ENCODE peak calls at places on chromosomes 5 and 9, in six cellular contexts. P is tibial nerve, I is cardiac muscle cell, K is kidney, J is colonic mucosa, E is iPS DF 6.9. D is an unnamed sample. For H3K4me1, the result is how much of the 10 kb centered on the place peaks cover.

GRCh38 chr5:176619203-176619568 is 9.2 kb upstream of the GPRIN1 start:
- DNase-seq in P (no peak), I (peak), K (peak), J (peak), E (peak), D (peak)

GRCh38 chr9:36187414-36187813 is 3.3 kb upstream of the CLTA start:
- DNase-seq in P (no peak), I (no peak), K (no peak), J (no peak), E (no peak), D (no peak)

GRCh38 chr9:127717766-127718165 is 1.9 kb downstream of the TTC16 start:
- DNase-seq in P (no peak), I (no peak), K (no peak), J (no peak), E (no peak), D (no peak)

GRCh38 chr5:141815051-141815795 is 63.0 kb downstream of the PCDH1 start:
- DNase-seq in P (no peak), I (no peak), K (no peak), J (no peak), E (no peak), D (no peak)

GRCh38 chr9:84371737-84372136 is 31.2 kb upstream of the SLC28A3 start:
- DNase-seq in P (peak), I (no peak), K (no peak), J (no peak), E (no peak), D (no peak)

GRCh38 chr9:12862596-12862995 is 87.8 kb downstream of the LURAP1L start:
- DNase-seq in P (no peak), I (no peak), K (no peak), J (no peak), E (no peak), D (no peak)

GRCh38 chr9:133234577-133235322 is 25.7 kb upstream of the OBP2B start:
- DNase-seq in P (no peak), I (no peak), K (peak), J (no peak), E (no peak), D (no peak)

GRCh38 chr5:180352116-180352975 is 790 bp downstream of the GFPT2 start:
- DNase-seq in P (peak), I (peak), K (peak), J (no peak), E (no peak), D (peak)

GRCh38 chr5:68071731-68072130 is 143.8 kb upstream of the PIK3R1 start:
- DNase-seq in P (no peak), I (no peak), K (no peak), J (no peak), E (no peak), D (no peak)

GRCh38 chr9:136238342-136238732 is 7.3 kb downstream of the QSOX2 start:
- DNase-seq in P (no peak), I (no peak), K (no peak), J (no peak), E (no peak), D (no peak)

GRCh38 chr9:70472268-70473249 is 58.1 kb upstream of the KLF9 start:
- DNase-seq in P (no peak), I (no peak), K (no peak), J (no peak), E (no peak), D (no peak)
- H3K4me1 ChIP-seq in P (under half), I (under half), K (under half), J (under half), E (under half), D (under half)

GRCh38 chr9:107039546-107039945 is 176.6 kb downstream of the ZNF462 start:
- DNase-seq in P (no peak), I (no peak), K (no peak), J (no peak), E (no peak), D (peak)
- H3K4me1 ChIP-seq in P (under half), I (under half), K (under half), J (under half), E (under half), D (under half)

GRCh38 chr5:126143622-126144021 is 279.6 kb upstream of the GRAMD2B start:
- DNase-seq in P (no peak), I (no peak), K (no peak), J (no peak), E (no peak), D (no peak)

GRCh38 chr5:126138475-126139005 is 284.7 kb upstream of the GRAMD2B start:
- DNase-seq in P (no peak), I (peak), K (no peak), J (no peak), E (no peak), D (no peak)

GRCh38 chr5:126139773-126140172 is 283.4 kb upstream of the GRAMD2B start:
- DNase-seq in P (no peak), I (no peak), K (no peak), J (no peak), E (peak), D (no peak)

GRCh38 chr5:126137771-126138474 is 285.3 kb upstream of the GRAMD2B start:
- DNase-seq in P (no peak), I (no peak), K (no peak), J (no peak), E (no peak), D (no peak)

GRCh38 chr5:126139086-126139485 is 284.1 kb upstream of the GRAMD2B start:
- DNase-seq in P (no peak), I (no peak), K (no peak), J (no peak), E (no peak), D (no peak)
- H3K4me1 ChIP-seq in P (under half), I (under half), K (under half), J (under half), E (under half), D (under half)

GRCh38 chr5:119313207-119313606 is 42.6 kb upstream of the TNFAIP8 start:
- DNase-seq in P (peak), I (no peak), K (no peak), J (no peak), E (no peak), D (no peak)
- H3K4me1 ChIP-seq in P (under half), I (under half), K (under half), J (under half), E (under half), D (under half)

DNA sequence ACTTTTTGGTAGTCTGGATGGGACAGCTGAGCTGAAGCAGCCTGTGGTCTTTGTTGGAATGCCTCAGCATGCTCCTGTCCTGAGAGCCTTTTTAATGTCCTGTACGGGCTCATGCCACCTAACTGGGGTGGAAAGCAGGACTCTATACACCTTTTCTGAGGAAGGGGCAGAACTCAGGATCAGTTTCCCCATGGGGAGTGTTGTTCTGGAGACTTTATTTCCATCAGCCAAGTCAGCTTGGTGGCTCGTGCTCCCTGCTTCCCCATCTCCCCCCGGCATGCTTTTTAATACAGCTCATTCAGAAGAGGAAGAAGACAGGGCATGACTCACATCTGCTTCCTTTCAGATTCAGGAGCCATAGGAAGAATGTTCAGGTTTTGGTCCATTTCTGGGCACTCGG is 5.1 kb upstream of the SEPTIN8 start:
- DNase-seq in P (no peak), I (no peak), K (no peak), J (no peak), E (no peak), D (no peak)
- H3K4me1 ChIP-seq in P (under half), I (under half), K (under half), J (under half), E (under half), D (under half)

D was measured in HAP-1.